ENCODE peak calls at places on chromosomes 16 and 17, in four cellular contexts. V is HFFc6, D is psoas muscle, E is tibial nerve. A is an unnamed sample.

GRCh38 chr17:80650339-80650672 is 105.7 kb downstream of the RPTOR start:
- DNase-seq in E (no peak), D (no peak), V (no peak), A (no peak)

GRCh38 chr17:78607061-78607460 is 29.9 kb upstream of the DNAH17 start:
- DNase-seq in E (no peak), D (no peak), V (no peak), A (no peak)

GRCh38 chr17:10435096-10435495 is 13.3 kb upstream of the MYH8 start:
- DNase-seq in D (no peak), V (no peak), E (no peak), A (no peak)

GRCh38 chr17:71528210-71528609 is 592.6 kb upstream of the SOX9 start:
- DNase-seq in V (no peak), E (no peak), D (no peak), A (no peak)

GRCh38 chr17:57507828-57508227 is 237.3 kb downstream of the CCDC182 start:
- DNase-seq in E (no peak), V (no peak), D (no peak), A (no peak)

GRCh38 chr17:57288034-57288752 is 31.9 kb downstream of the MSI2 start:
- DNase-seq in E (no peak), D (no peak), V (no peak), A (no peak)

GRCh38 chr16:55056585-55057520 is 126.2 kb downstream of the IRX5 start:
- DNase-seq in V (no peak), D (no peak), E (no peak), A (no peak)

GRCh38 chr16:10828851-10829331 is 10.3 kb upstream of the TVP23A start:
- DNase-seq in V (peak), D (peak), E (peak), A (no peak)

GRCh38 chr17:52419256-52419655 is 260.7 kb upstream of the CA10 start:
- DNase-seq in V (no peak), E (no peak), D (no peak), A (no peak)

GRCh38 chr17:36877774-36878173 is 59.5 kb upstream of the LHX1 start:
- DNase-seq in V (no peak), E (no peak), D (no peak), A (no peak)

GRCh38 chr17:59387351-59388069 is 56.1 kb downstream of the YPEL2 start:
- DNase-seq in V (no peak), E (no peak), D (no peak), A (no peak)

GRCh38 chr16:87064731-87065720 is 252.2 kb downstream of the C16orf95 start:
- DNase-seq in D (no peak), V (no peak), E (no peak), A (no peak)

GRCh38 chr16:11238272-11239202 is 17.5 kb downstream of the SOCS1 start:
- DNase-seq in E (no peak), V (no peak), D (no peak), A (no peak)

GRCh38 chr17:78717431-78717980 is 64.6 kb downstream of the CYTH1 start:
- DNase-seq in D (no peak), E (no peak), V (peak), A (no peak)

GRCh38 chr16:19672378-19672777 is 45.6 kb downstream of the KNOP1 start:
- DNase-seq in D (no peak), V (no peak), E (no peak), A (no peak)

GRCh38 chr16:19662351-19662750 is 55.7 kb downstream of the KNOP1 start:
- DNase-seq in V (no peak), D (no peak), E (no peak), A (no peak)

GRCh38 chr16:19664166-19664565 is 53.9 kb downstream of the KNOP1 start:
- DNase-seq in V (no peak), E (no peak), D (no peak), A (no peak)

DNA sequence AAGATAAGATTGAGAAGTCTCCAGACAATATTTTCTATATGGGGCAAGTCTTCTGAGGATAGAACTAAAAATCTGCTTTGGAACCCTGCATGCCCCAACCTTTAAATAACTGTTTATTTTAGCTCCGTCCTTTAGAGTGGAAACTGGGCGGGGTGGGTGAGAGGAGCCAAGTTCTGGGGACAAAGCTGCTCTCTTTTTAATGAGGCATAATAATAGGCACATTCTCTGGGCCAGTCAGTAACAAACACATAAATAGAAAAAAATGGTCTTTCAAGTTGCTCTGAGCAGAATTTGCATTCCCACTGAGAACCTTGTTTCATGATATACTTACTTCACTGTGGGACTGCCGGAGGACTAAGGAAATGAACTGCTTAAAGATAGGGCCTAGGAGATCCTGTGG is 51.6 kb downstream of the KNOP1 start:
- DNase-seq in E (no peak), D (no peak), V (no peak), A (no peak)
- TF ChIP-seq CTCF in E (no peak), D (no peak), V (no peak), A (no peak)

DNA sequence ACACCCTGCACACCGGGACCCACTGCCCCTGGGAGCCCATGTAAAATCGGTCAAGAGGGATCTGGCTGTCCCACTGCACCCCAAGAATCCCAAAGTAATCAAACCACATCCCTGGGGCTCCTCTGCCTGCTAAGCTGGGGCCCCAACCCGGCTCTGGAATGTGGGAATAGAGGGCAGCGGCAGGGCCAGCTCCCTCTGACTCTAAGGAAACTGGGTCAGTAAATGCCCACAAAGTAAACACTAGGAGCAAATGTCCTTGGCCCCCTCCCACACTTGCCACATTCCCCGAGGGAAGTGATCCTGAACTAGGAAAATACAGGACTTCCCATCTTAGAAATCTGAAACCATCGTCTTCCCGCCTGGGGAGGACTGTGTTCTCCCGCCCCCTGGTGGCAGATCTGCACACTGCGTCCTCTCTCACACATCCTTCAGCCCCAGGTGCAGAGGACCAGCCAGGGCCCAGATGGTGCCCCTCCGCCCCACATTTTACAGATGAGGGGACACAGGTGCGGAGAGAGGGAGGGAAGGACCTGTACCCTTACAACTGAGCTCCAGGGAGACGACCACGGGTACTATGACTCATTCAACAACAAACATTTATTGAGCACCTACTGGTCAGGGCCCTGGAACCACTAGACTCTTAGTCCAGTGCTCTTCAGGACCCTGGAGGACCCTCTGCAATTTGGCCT is 10.2 kb downstream of the P3H4 start:
- DNase-seq in E (peak), D (peak), V (peak), A (peak)
- TF ChIP-seq CTCF in E (peak), D (peak), V (peak), A (peak)

DNA sequence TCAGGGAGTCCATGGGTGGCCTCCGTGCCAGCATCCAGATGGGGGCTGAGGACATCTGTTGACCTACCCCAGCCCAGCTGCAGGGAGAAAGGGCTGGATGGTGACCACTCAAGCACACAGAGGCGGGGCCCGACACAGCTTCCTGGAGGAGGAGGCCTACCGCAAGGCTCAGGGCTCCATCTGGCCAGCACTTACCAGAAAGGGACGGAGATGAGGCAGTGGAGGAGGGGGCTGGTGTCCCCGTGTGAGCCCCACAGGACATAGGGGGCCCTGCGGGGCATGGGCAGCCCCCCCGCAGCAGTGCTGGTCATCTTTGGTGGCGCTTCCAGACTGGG is 147.5 kb upstream of the CIBAR2 start:
- DNase-seq in V (no peak), D (no peak), E (no peak), A (no peak)
- TF ChIP-seq CTCF in V (no peak), D (no peak), E (no peak), A (no peak)

GRCh38 chr17:42009170-42009569 is 8.1 kb downstream of the DNAJC7 start:
- DNase-seq in V (no peak), D (no peak), E (no peak), A (no peak)
- TF ChIP-seq CTCF in V (peak), D (peak), E (peak), A (no peak)

GRCh38 chr16:1773703-1774455 is 945 bp upstream of the MRPS34 start:
- DNase-seq in D (peak), E (no peak), V (peak), A (no peak)
- TF ChIP-seq CTCF in D (no peak), E (no peak), V (peak), A (no peak)

GRCh38 chr17:63478814-63479494 is 2.1 kb downstream of the ACE start:
- DNase-seq in D (peak), E (peak), V (peak), A (peak)
- TF ChIP-seq CTCF in D (peak), E (peak), V (peak), A (peak)

DNA sequence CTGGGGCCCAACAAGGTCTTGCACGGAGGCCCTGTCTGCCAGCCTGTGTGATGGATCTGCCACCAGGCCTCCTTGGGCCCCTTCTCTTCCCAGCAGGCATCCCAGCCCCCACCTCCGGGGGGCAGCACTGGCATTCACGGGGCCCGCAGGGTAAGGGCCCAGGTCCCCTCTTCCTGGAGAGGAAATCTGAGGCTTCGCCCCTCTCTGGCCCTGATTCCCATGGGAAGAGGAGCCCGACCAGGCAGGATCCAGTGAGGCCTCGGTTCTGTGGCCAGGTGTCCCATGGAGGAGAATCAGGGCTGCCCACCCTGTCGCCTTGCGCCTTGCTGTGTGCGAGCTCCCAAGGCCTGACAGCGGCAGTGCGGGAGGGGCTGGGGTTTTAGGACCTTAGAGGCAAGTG is 48.4 kb downstream of the PDPK1 start:
- DNase-seq in D (no peak), V (no peak), E (no peak), A (no peak)
- TF ChIP-seq CTCF in D (no peak), V (peak), E (no peak), A (no peak)